ENCODE peak calls at places on chromosomes 7 and 10, in seven cellular contexts. B, H, V, O, M, C and P are unnamed samples.

GRCh38 chr10:127158663-127159062 is 37.7 kb downstream of the INSYN2A start:
- DNase-seq in B (peak), H (no peak), V (no peak), O (no peak), M (no peak), C (no peak), P (no peak)

GRCh38 chr10:63388421-63389031 is 77.3 kb downstream of the JMJD1C start:
- DNase-seq in B (no peak), H (no peak), V (no peak), O (no peak), M (no peak), C (no peak), P (no peak)

GRCh38 chr7:33883566-33883965 is 21.8 kb upstream of the BMPER start:
- DNase-seq in B (no peak), H (no peak), V (no peak), O (no peak), M (no peak), C (no peak), P (no peak)

GRCh38 chr10:89062861-89063260 is 72.3 kb downstream of the FAS start:
- DNase-seq in B (no peak), H (no peak), V (peak), O (peak), M (no peak), C (no peak), P (no peak)

GRCh38 chr10:93071177-93071472 is 2.6 kb upstream of the CYP26A1 start:
- DNase-seq in B (no peak), H (no peak), V (no peak), O (no peak), M (no peak), C (no peak), P (no peak)

GRCh38 chr7:7212612-7213011 is 30.3 kb downstream of the C1GALT1 start:
- DNase-seq in B (no peak), H (no peak), V (no peak), O (no peak), M (no peak), C (no peak), P (no peak)

GRCh38 chr7:86884152-86884551 is 175.3 kb downstream of the ELAPOR2 start:
- DNase-seq in B (no peak), H (no peak), V (no peak), O (no peak), M (no peak), C (no peak), P (no peak)

GRCh38 chr10:12018438-12019342 is 23.9 kb downstream of the UPF2 start:
- DNase-seq in B (no peak), H (no peak), V (no peak), O (no peak), M (no peak), C (no peak), P (no peak)

GRCh38 chr7:12210179-12211053 is 678 bp upstream of the TMEM106B start:
- DNase-seq in B (no peak), H (peak), V (peak), O (peak), M (no peak), C (peak), P (peak)

GRCh38 chr7:24828871-24829661 is 71.8 kb upstream of the GSDME start:
- DNase-seq in B (peak), H (no peak), V (peak), O (no peak), M (no peak), C (no peak), P (no peak)

GRCh38 chr7:82234457-82235049 is 209.0 kb downstream of the CACNA2D1 start:
- DNase-seq in B (peak), H (no peak), V (no peak), O (no peak), M (peak), C (peak), P (no peak)

GRCh38 chr7:66524738-66525137 is 103.9 kb upstream of the KCTD7 start:
- DNase-seq in B (no peak), H (no peak), V (no peak), O (no peak), M (no peak), C (no peak), P (no peak)

GRCh38 chr10:22301193-22301592 is 15.0 kb upstream of the COMMD3 start:
- DNase-seq in B (no peak), H (no peak), V (no peak), O (no peak), M (no peak), C (no peak), P (no peak)

DNA sequence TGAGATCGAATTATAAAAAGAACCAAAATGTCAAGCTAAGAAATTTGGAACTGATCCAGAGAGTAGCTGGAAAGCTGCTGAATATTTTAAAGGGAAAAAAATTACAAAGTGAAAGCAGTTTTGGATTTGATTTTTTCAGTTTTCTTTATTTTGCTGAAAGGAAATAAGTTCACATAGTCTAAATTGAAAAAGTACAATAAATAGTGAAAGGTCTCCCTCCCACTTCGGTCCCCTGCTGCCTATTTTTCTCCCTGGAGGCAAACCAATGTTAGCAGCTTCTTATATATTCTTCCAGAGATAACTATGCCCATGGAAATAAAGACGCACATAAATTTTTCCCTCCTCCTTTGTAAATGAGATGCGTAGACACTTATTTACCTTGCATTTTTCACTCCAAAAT is 11.4 kb upstream of the TOMM7 start:
- DNase-seq in B (no peak), H (no peak), V (no peak), O (no peak), M (no peak), C (no peak), P (no peak)
- H3K27ac ChIP-seq in B (no peak), H (no peak), V (no peak), O (no peak), M (no peak), C (no peak), P (no peak)

GRCh38 chr7:80634505-80634904 is 3.9 kb upstream of the CD36 start:
- DNase-seq in B (no peak), H (no peak), V (no peak), O (no peak), M (peak), C (peak), P (no peak)

GRCh38 chr7:80632074-80632473 is 6.4 kb upstream of the CD36 start:
- DNase-seq in B (no peak), H (no peak), V (no peak), O (no peak), M (no peak), C (no peak), P (no peak)

GRCh38 chr7:80635533-80635932 is 2.9 kb upstream of the CD36 start:
- DNase-seq in B (no peak), H (no peak), V (no peak), O (no peak), M (no peak), C (no peak), P (no peak)

GRCh38 chr7:80630611-80631010 is 7.8 kb upstream of the CD36 start:
- DNase-seq in B (no peak), H (no peak), V (no peak), O (no peak), M (no peak), C (no peak), P (no peak)

GRCh38 chr7:80632819-80633218 is 5.6 kb upstream of the CD36 start:
- DNase-seq in B (no peak), H (no peak), V (no peak), O (no peak), M (no peak), C (no peak), P (no peak)
- H3K27ac ChIP-seq in B (no peak), H (no peak), V (no peak), O (peak), M (no peak), C (no peak), P (no peak)

GRCh38 chr10:122469848-122470247 is 8.5 kb downstream of the HTRA1 start:
- DNase-seq in B (peak), H (no peak), V (no peak), O (no peak), M (no peak), C (no peak), P (no peak)

GRCh38 chr10:122468923-122469781 is 7.8 kb downstream of the HTRA1 start:
- DNase-seq in B (no peak), H (no peak), V (no peak), O (peak), M (peak), C (peak), P (no peak)

GRCh38 chr10:122473116-122473515 is 11.8 kb downstream of the HTRA1 start:
- DNase-seq in B (no peak), H (no peak), V (no peak), O (no peak), M (no peak), C (no peak), P (no peak)

GRCh38 chr10:122474145-122474739 is 12.9 kb downstream of the HTRA1 start:
- DNase-seq in B (peak), H (no peak), V (no peak), O (no peak), M (no peak), C (no peak), P (no peak)

DNA sequence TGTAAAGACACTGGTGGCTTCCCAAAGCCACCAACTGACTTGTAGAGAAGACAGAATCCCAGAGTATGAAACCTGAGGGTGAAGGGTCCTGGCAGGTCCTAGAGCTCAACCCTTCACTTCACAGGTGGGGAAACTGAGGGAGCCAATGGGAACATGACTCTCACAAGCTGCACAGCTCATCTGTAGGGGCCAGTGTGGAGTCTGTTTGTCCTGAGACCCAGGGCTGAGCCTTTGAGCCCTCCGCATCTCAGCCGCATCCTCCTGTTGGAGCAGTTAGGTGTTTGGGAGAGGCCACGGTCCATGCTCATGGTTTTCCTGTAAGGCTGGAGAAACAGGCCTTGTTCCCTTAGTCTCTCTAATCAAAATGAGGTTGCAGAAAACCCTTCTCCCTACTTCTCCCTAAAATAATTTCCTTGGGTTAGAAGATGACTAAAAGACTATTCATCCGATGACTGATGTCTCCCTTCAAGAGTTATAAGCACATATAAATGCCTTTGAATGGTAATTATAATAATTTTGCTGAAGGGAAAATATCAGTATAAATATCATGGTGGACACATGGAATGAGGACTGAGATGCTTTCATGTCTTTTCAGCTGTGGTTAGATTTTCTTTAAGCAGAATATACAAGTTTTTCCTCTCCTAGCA is 10.3 kb downstream of the HTRA1 start:
- DNase-seq in B (no peak), H (no peak), V (no peak), O (no peak), M (no peak), C (peak), P (no peak)
- H3K27ac ChIP-seq in B (no peak), H (no peak), V (no peak), O (no peak), M (no peak), C (peak), P (peak)

DNA sequence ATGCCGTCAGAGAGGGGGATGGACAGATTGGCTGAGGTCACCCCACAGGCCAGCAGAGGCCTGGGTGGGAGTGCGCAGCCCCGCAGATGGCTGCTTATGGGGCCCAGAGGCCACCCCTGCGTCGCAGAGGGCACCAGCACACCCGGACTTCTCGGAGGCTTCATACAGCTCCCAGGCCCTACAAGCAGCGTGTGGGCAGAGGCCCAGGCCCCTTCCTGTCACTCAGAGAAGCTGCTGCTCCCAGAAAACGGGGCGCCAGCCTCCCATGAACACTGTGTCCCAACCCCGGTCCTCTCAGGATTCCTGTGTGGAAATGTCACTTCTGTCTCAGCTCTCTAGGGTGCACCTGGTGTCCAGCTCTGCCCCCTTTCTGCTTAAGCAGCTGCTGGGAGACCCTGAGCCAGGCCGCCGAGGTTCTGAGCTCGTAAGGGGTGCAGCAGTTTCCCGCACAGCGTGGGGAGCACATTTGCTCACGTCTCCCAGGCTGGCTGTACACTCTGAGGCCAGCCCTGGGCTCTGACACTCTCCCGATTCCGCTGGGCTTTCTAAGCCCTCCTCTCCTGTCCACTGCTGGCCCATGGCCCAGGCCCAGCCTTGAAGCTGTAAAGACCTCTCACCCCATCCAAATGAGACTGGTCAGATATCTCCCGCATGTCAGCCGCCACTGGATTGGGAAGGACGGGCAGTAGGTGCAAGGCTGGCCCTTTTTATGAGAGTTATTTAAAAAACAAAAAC is 6.8 kb downstream of the GPR146 start:
- DNase-seq in B (no peak), H (no peak), V (no peak), O (no peak), M (no peak), C (no peak), P (no peak)
- H3K27ac ChIP-seq in B (no peak), H (no peak), V (no peak), O (peak), M (no peak), C (no peak), P (no peak)

GRCh38 chr10:6297522-6297921 is 94.8 kb downstream of the PFKFB3 start:
- DNase-seq in B (no peak), H (no peak), V (no peak), O (no peak), M (no peak), C (no peak), P (no peak)
- H3K27ac ChIP-seq in B (no peak), H (no peak), V (no peak), O (no peak), M (no peak), C (no peak), P (no peak)

GRCh38 chr7:45979275-45980180 is 58.5 kb upstream of the IGFBP3 start:
- DNase-seq in B (no peak), H (no peak), V (no peak), O (no peak), M (no peak), C (no peak), P (no peak)

GRCh38 chr7:45978731-45979211 is 57.7 kb upstream of the IGFBP3 start:
- DNase-seq in B (no peak), H (no peak), V (no peak), O (no peak), M (no peak), C (no peak), P (no peak)

GRCh38 chr7:45977256-45977655 is 56.2 kb upstream of the IGFBP3 start:
- DNase-seq in B (no peak), H (no peak), V (no peak), O (no peak), M (no peak), C (no peak), P (no peak)

GRCh38 chr7:45976485-45976856 is 55.4 kb upstream of the IGFBP3 start:
- DNase-seq in B (no peak), H (no peak), V (no peak), O (no peak), M (no peak), C (no peak), P (no peak)

DNA sequence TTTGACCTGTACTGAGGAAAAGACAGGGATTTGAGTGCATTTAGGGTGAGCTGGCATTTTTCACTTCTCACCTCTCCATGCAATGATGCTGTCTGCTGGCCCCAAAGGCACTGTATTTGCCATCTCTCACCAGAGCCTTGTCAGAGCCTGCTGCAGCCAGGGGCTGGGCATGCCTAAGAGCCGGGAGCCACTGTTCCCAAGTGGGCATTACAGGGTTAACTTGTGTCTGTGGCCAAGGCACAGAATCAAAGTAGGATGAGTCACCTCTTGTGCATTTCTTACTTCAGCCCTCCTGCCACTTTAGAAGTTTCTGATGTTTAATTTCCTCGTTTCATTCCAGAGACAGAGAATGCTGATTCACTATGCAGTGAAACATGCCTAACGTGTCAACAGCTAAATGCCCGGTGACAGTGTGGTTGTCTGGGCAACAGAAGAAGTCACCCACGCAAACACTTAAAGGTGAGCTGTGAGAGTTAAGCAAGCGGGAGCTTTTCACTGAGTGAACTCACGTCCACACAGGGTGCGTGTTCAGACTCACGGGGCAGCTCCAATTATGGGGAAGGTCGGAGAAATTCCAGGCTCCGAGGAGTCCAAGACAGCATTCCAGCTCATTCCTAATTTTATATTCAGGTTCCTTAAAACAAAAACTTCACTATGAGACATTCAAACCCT is 57.1 kb upstream of the IGFBP3 start:
- DNase-seq in B (peak), H (no peak), V (peak), O (no peak), M (peak), C (peak), P (no peak)
- H3K27ac ChIP-seq in B (peak), H (no peak), V (peak), O (no peak), M (peak), C (peak), P (no peak)